ENCODE peak calls at places on chromosomes 16 and 17, in eight cellular contexts. One of them, this sample, is unnamed.

GRCh38 chr17:42691021-42691545 is 8.8 kb downstream of the CNTNAP1 start:
- DNase-seq in stimulated activated CD8-positive, alpha-beta memory T cell treated with anti-CD3 and anti-CD28 coated beads, Interleukin-4, amount 100 ng/mL, for 1 hour: no peak
- DNase-seq in K562: peak
- DNase-seq in brain microvascular endothelial cell: no peak
- DNase-seq in putamen: no peak
- DNase-seq in mesendoderm: no peak
- DNase-seq in A549: no peak
- DNase-seq in C1 segment of cervical spinal cord: no peak
- DNase-seq in this sample: peak

GRCh38 chr16:25109643-25110042 is 1.9 kb upstream of the LCMT1 start:
- DNase-seq in stimulated activated CD8-positive, alpha-beta memory T cell treated with anti-CD3 and anti-CD28 coated beads, Interleukin-4, amount 100 ng/mL, for 1 hour: no peak
- DNase-seq in K562: no peak
- DNase-seq in brain microvascular endothelial cell: peak
- DNase-seq in putamen: no peak
- DNase-seq in mesendoderm: no peak
- DNase-seq in A549: peak
- DNase-seq in C1 segment of cervical spinal cord: no peak
- DNase-seq in this sample: no peak

GRCh38 chr16:88070989-88071625 is 119.9 kb downstream of the BANP start:
- DNase-seq in stimulated activated CD8-positive, alpha-beta memory T cell treated with anti-CD3 and anti-CD28 coated beads, Interleukin-4, amount 100 ng/mL, for 1 hour: no peak
- DNase-seq in K562: no peak
- DNase-seq in brain microvascular endothelial cell: no peak
- DNase-seq in putamen: no peak
- DNase-seq in mesendoderm: no peak
- DNase-seq in A549: no peak
- DNase-seq in C1 segment of cervical spinal cord: no peak
- DNase-seq in this sample: no peak

GRCh38 chr17:78230996-78231931 is at the start of gene TMEM235:
- DNase-seq in stimulated activated CD8-positive, alpha-beta memory T cell treated with anti-CD3 and anti-CD28 coated beads, Interleukin-4, amount 100 ng/mL, for 1 hour: no peak
- DNase-seq in K562: no peak
- DNase-seq in brain microvascular endothelial cell: no peak
- DNase-seq in putamen: no peak
- DNase-seq in mesendoderm: no peak
- DNase-seq in A549: no peak
- DNase-seq in C1 segment of cervical spinal cord: no peak
- DNase-seq in this sample: peak

GRCh38 chr17:31216053-31216751 is 80.8 kb downstream of the OMG start:
- DNase-seq in stimulated activated CD8-positive, alpha-beta memory T cell treated with anti-CD3 and anti-CD28 coated beads, Interleukin-4, amount 100 ng/mL, for 1 hour: no peak
- DNase-seq in K562: no peak
- DNase-seq in brain microvascular endothelial cell: peak
- DNase-seq in putamen: peak
- DNase-seq in mesendoderm: peak
- DNase-seq in A549: peak
- DNase-seq in C1 segment of cervical spinal cord: no peak
- DNase-seq in this sample: no peak

GRCh38 chr17:29219378-29220047 is 27.1 kb upstream of the CRYBA1 start:
- DNase-seq in stimulated activated CD8-positive, alpha-beta memory T cell treated with anti-CD3 and anti-CD28 coated beads, Interleukin-4, amount 100 ng/mL, for 1 hour: peak
- DNase-seq in K562: peak
- DNase-seq in brain microvascular endothelial cell: peak
- DNase-seq in putamen: peak
- DNase-seq in mesendoderm: peak
- DNase-seq in A549: peak
- DNase-seq in C1 segment of cervical spinal cord: peak
- DNase-seq in this sample: peak

GRCh38 chr17:43660262-43660661 is 1.5 kb downstream of the MEOX1 start:
- DNase-seq in stimulated activated CD8-positive, alpha-beta memory T cell treated with anti-CD3 and anti-CD28 coated beads, Interleukin-4, amount 100 ng/mL, for 1 hour: no peak
- DNase-seq in K562: no peak
- DNase-seq in brain microvascular endothelial cell: no peak
- DNase-seq in putamen: no peak
- DNase-seq in mesendoderm: no peak
- DNase-seq in A549: no peak
- DNase-seq in C1 segment of cervical spinal cord: no peak
- DNase-seq in this sample: no peak

GRCh38 chr17:37574427-37574826 is 34.8 kb downstream of the SYNRG start:
- DNase-seq in stimulated activated CD8-positive, alpha-beta memory T cell treated with anti-CD3 and anti-CD28 coated beads, Interleukin-4, amount 100 ng/mL, for 1 hour: no peak
- DNase-seq in K562: no peak
- DNase-seq in brain microvascular endothelial cell: no peak
- DNase-seq in putamen: no peak
- DNase-seq in mesendoderm: no peak
- DNase-seq in A549: no peak
- DNase-seq in C1 segment of cervical spinal cord: no peak
- DNase-seq in this sample: no peak

GRCh38 chr17:37359682-37360188 is 16.1 kb upstream of the C17orf78 start:
- DNase-seq in stimulated activated CD8-positive, alpha-beta memory T cell treated with anti-CD3 and anti-CD28 coated beads, Interleukin-4, amount 100 ng/mL, for 1 hour: no peak
- DNase-seq in K562: no peak
- DNase-seq in brain microvascular endothelial cell: no peak
- DNase-seq in putamen: no peak
- DNase-seq in mesendoderm: peak
- DNase-seq in A549: no peak
- DNase-seq in C1 segment of cervical spinal cord: no peak
- DNase-seq in this sample: no peak

GRCh38 chr16:47523342-47524006 is 62.3 kb downstream of the PHKB start:
- DNase-seq in stimulated activated CD8-positive, alpha-beta memory T cell treated with anti-CD3 and anti-CD28 coated beads, Interleukin-4, amount 100 ng/mL, for 1 hour: no peak
- DNase-seq in K562: no peak
- DNase-seq in brain microvascular endothelial cell: no peak
- DNase-seq in putamen: no peak
- DNase-seq in mesendoderm: peak
- DNase-seq in A549: no peak
- DNase-seq in C1 segment of cervical spinal cord: no peak
- DNase-seq in this sample: no peak

GRCh38 chr16:86942469-86943175 is 364.3 kb downstream of the FOXL1 start:
- DNase-seq in stimulated activated CD8-positive, alpha-beta memory T cell treated with anti-CD3 and anti-CD28 coated beads, Interleukin-4, amount 100 ng/mL, for 1 hour: no peak
- DNase-seq in K562: no peak
- DNase-seq in brain microvascular endothelial cell: peak
- DNase-seq in putamen: no peak
- DNase-seq in mesendoderm: no peak
- DNase-seq in A549: no peak
- DNase-seq in C1 segment of cervical spinal cord: no peak
- DNase-seq in this sample: no peak

GRCh38 chr17:36001109-36001735 is at the start of gene CCL15:
- DNase-seq in stimulated activated CD8-positive, alpha-beta memory T cell treated with anti-CD3 and anti-CD28 coated beads, Interleukin-4, amount 100 ng/mL, for 1 hour: no peak
- DNase-seq in K562: no peak
- DNase-seq in brain microvascular endothelial cell: no peak
- DNase-seq in putamen: no peak
- DNase-seq in mesendoderm: no peak
- DNase-seq in A549: no peak
- DNase-seq in C1 segment of cervical spinal cord: no peak
- DNase-seq in this sample: peak

GRCh38 chr17:67132366-67132765 is 88.0 kb downstream of the CACNG1 start:
- DNase-seq in stimulated activated CD8-positive, alpha-beta memory T cell treated with anti-CD3 and anti-CD28 coated beads, Interleukin-4, amount 100 ng/mL, for 1 hour: no peak
- DNase-seq in K562: no peak
- DNase-seq in brain microvascular endothelial cell: no peak
- DNase-seq in putamen: no peak
- DNase-seq in mesendoderm: no peak
- DNase-seq in A549: no peak
- DNase-seq in C1 segment of cervical spinal cord: no peak
- DNase-seq in this sample: no peak

GRCh38 chr16:14353340-14353739 is 276.7 kb downstream of the PARN start:
- DNase-seq in stimulated activated CD8-positive, alpha-beta memory T cell treated with anti-CD3 and anti-CD28 coated beads, Interleukin-4, amount 100 ng/mL, for 1 hour: no peak
- DNase-seq in K562: no peak
- DNase-seq in brain microvascular endothelial cell: no peak
- DNase-seq in putamen: no peak
- DNase-seq in mesendoderm: peak
- DNase-seq in A549: no peak
- DNase-seq in C1 segment of cervical spinal cord: no peak
- DNase-seq in this sample: peak

GRCh38 chr16:71499775-71500364 is 10.7 kb upstream of the ZNF19 start:
- DNase-seq in stimulated activated CD8-positive, alpha-beta memory T cell treated with anti-CD3 and anti-CD28 coated beads, Interleukin-4, amount 100 ng/mL, for 1 hour: no peak
- DNase-seq in K562: peak
- DNase-seq in brain microvascular endothelial cell: peak
- DNase-seq in putamen: peak
- DNase-seq in mesendoderm: peak
- DNase-seq in A549: peak
- DNase-seq in C1 segment of cervical spinal cord: no peak
- DNase-seq in this sample: peak

GRCh38 chr16:87698676-87699179 is 67.1 kb downstream of the KLHDC4 start:
- DNase-seq in stimulated activated CD8-positive, alpha-beta memory T cell treated with anti-CD3 and anti-CD28 coated beads, Interleukin-4, amount 100 ng/mL, for 1 hour: no peak
- DNase-seq in K562: no peak
- DNase-seq in brain microvascular endothelial cell: no peak
- DNase-seq in putamen: no peak
- DNase-seq in mesendoderm: no peak
- DNase-seq in A549: no peak
- DNase-seq in C1 segment of cervical spinal cord: no peak
- DNase-seq in this sample: no peak

GRCh38 chr16:17275989-17276530 is 194.7 kb downstream of the XYLT1 start:
- DNase-seq in stimulated activated CD8-positive, alpha-beta memory T cell treated with anti-CD3 and anti-CD28 coated beads, Interleukin-4, amount 100 ng/mL, for 1 hour: no peak
- DNase-seq in K562: no peak
- DNase-seq in brain microvascular endothelial cell: no peak
- DNase-seq in putamen: no peak
- DNase-seq in mesendoderm: no peak
- DNase-seq in A549: no peak
- DNase-seq in C1 segment of cervical spinal cord: no peak
- DNase-seq in this sample: no peak

GRCh38 chr17:62147284-62147683 is 82.2 kb upstream of the MED13 start:
- DNase-seq in stimulated activated CD8-positive, alpha-beta memory T cell treated with anti-CD3 and anti-CD28 coated beads, Interleukin-4, amount 100 ng/mL, for 1 hour: no peak
- DNase-seq in K562: no peak
- DNase-seq in brain microvascular endothelial cell: no peak
- DNase-seq in putamen: no peak
- DNase-seq in mesendoderm: no peak
- DNase-seq in A549: no peak
- DNase-seq in C1 segment of cervical spinal cord: no peak
- DNase-seq in this sample: no peak

GRCh38 chr16:55505333-55506015 is 3.4 kb upstream of the LPCAT2 start:
- DNase-seq in stimulated activated CD8-positive, alpha-beta memory T cell treated with anti-CD3 and anti-CD28 coated beads, Interleukin-4, amount 100 ng/mL, for 1 hour: no peak
- DNase-seq in K562: no peak
- DNase-seq in brain microvascular endothelial cell: no peak
- DNase-seq in putamen: no peak
- DNase-seq in mesendoderm: no peak
- DNase-seq in A549: no peak
- DNase-seq in C1 segment of cervical spinal cord: no peak
- DNase-seq in this sample: peak

GRCh38 chr17:56131431-56131830 is 21.8 kb upstream of the ANKFN1 start:
- DNase-seq in stimulated activated CD8-positive, alpha-beta memory T cell treated with anti-CD3 and anti-CD28 coated beads, Interleukin-4, amount 100 ng/mL, for 1 hour: no peak
- DNase-seq in K562: no peak
- DNase-seq in brain microvascular endothelial cell: no peak
- DNase-seq in putamen: no peak
- DNase-seq in mesendoderm: no peak
- DNase-seq in A549: no peak
- DNase-seq in C1 segment of cervical spinal cord: no peak
- DNase-seq in this sample: no peak

GRCh38 chr16:90018297-90019200 is 707 bp downstream of the DBNDD1 start:
- DNase-seq in stimulated activated CD8-positive, alpha-beta memory T cell treated with anti-CD3 and anti-CD28 coated beads, Interleukin-4, amount 100 ng/mL, for 1 hour: no peak
- DNase-seq in K562: peak
- DNase-seq in brain microvascular endothelial cell: no peak
- DNase-seq in putamen: no peak
- DNase-seq in mesendoderm: peak
- DNase-seq in A549: no peak
- DNase-seq in C1 segment of cervical spinal cord: no peak
- DNase-seq in this sample: peak

GRCh38 chr16:48720266-48720665 is 110.3 kb upstream of the N4BP1 start:
- DNase-seq in stimulated activated CD8-positive, alpha-beta memory T cell treated with anti-CD3 and anti-CD28 coated beads, Interleukin-4, amount 100 ng/mL, for 1 hour: no peak
- DNase-seq in K562: no peak
- DNase-seq in brain microvascular endothelial cell: peak
- DNase-seq in putamen: no peak
- DNase-seq in mesendoderm: peak
- DNase-seq in A549: no peak
- DNase-seq in C1 segment of cervical spinal cord: no peak
- DNase-seq in this sample: peak

This sample was measured in H9.